ENCODE peak calls at places on chromosomes 7 and 10, in nine cellular contexts. T is CD8-positive, alpha-beta T cell; W is GM23338; U is activated CD4-positive, alpha-beta T cell treated with anti-CD3 and anti-CD28 coated beads for 24 hours; A is AG04449; G is substantia nigra; N is left colon; J is aorta; I is ELR. P is an unnamed sample.
A peak's percentile ranks its signal among the peaks of the same experiment; 100 is the strongest.

GRCh38 chr7:101237206-101238067 is at the start of gene CLDN15:
- DNase-seq in J (peak; percentile 72), U (no peak), A (no peak), T (no peak), W (no peak), I (no peak), N (peak; percentile 89), G (peak; percentile 52), P (no peak)

GRCh38 chr7:29593458-29593857 is 29.8 kb downstream of the PRR15 start:
- DNase-seq in J (no peak), I (peak; percentile 37), A (no peak), W (no peak), T (no peak), N (no peak), U (no peak), G (no peak), P (no peak)

GRCh38 chr10:89653410-89653828 is 8.4 kb upstream of the PANK1 start:
- DNase-seq in T (no peak), J (no peak), G (no peak), W (no peak), N (no peak), A (no peak), I (peak; percentile 59), U (no peak), P (no peak)

GRCh38 chr10:79401015-79401921 is 44.2 kb downstream of the ZCCHC24 start:
- DNase-seq in U (no peak), T (no peak), A (no peak), G (no peak), I (no peak), J (peak; percentile 85), W (no peak), N (peak; percentile 59), P (no peak)

GRCh38 chr10:33306756-33307519 is 27.5 kb downstream of the NRP1 start:
- DNase-seq in N (no peak), W (no peak), T (no peak), G (no peak), J (no peak), A (no peak), I (peak; percentile 36), U (no peak), P (peak; percentile 45)

GRCh38 chr10:3987142-3987974 is 202.3 kb upstream of the KLF6 start:
- DNase-seq in J (no peak), N (no peak), G (no peak), W (no peak), T (no peak), U (no peak), I (peak; percentile 70), A (no peak), P (no peak)

GRCh38 chr7:86942081-86942480 is 117.4 kb downstream of the ELAPOR2 start:
- DNase-seq in W (no peak), U (no peak), A (no peak), I (no peak), G (no peak), J (no peak), T (no peak), N (no peak), P (no peak)

GRCh38 chr7:125605241-125605640 is 675.6 kb upstream of the POT1 start:
- DNase-seq in G (no peak), T (no peak), N (no peak), W (no peak), J (no peak), A (no peak), I (peak; percentile 4), U (no peak), P (no peak)

GRCh38 chr7:43625453-43625852 is 42.5 kb downstream of the STK17A start:
- DNase-seq in T (peak; percentile 74), W (no peak), I (no peak), N (no peak), A (no peak), G (no peak), U (no peak), J (no peak), P (no peak)

GRCh38 chr7:94662548-94662947 is 6.6 kb upstream of the SGCE start:
- DNase-seq in T (no peak), J (no peak), A (no peak), G (no peak), W (no peak), N (no peak), I (no peak), U (no peak), P (no peak)

GRCh38 chr10:123564631-123565030 is 101.5 kb upstream of the GPR26 start:
- DNase-seq in T (peak; percentile 4), W (no peak), A (no peak), J (no peak), U (no peak), G (no peak), N (no peak), I (no peak), P (no peak)

GRCh38 chr7:115145512-115145911 is 223.6 kb downstream of the MDFIC start:
- DNase-seq in U (no peak), A (no peak), I (no peak), T (no peak), W (no peak), N (no peak), J (no peak), G (no peak), P (no peak)

GRCh38 chr7:155377837-155378579 is 79.9 kb upstream of the EN2 start:
- DNase-seq in N (no peak), A (no peak), U (no peak), T (no peak), J (peak; percentile 45), I (no peak), G (no peak), W (peak; percentile 57), P (no peak)

GRCh38 chr7:55534262-55534915 is 37.9 kb downstream of the VOPP1 start:
- DNase-seq in W (no peak), T (no peak), U (peak; percentile 50), A (no peak), J (peak; percentile 81), I (peak; percentile 87), N (peak; percentile 72), G (peak; percentile 57), P (no peak)

GRCh38 chr7:150909192-150909591 is 56.9 kb downstream of the AOC1 start:
- DNase-seq in N (no peak), I (no peak), U (no peak), G (no peak), A (no peak), T (peak; percentile 71), J (no peak), W (no peak), P (no peak)

GRCh38 chr7:52355059-52355458 is 680.4 kb upstream of the POM121L12 start:
- DNase-seq in U (no peak), J (no peak), T (no peak), A (no peak), I (no peak), W (peak; percentile 64), N (no peak), G (no peak), P (no peak)

GRCh38 chr10:51137741-51138529 is 63.6 kb downstream of the PRKG1 start:
- DNase-seq in U (no peak), N (no peak), J (no peak), A (no peak), T (no peak), I (peak; percentile 69), G (no peak), W (no peak), P (no peak)

GRCh38 chr10:49321021-49321420 is 22.1 kb downstream of the C10orf71 start:
- DNase-seq in A (no peak), J (no peak), I (no peak), N (no peak), G (no peak), U (no peak), T (no peak), W (no peak), P (no peak)

GRCh38 chr10:99709480-99710229 is 22.3 kb downstream of the COX15 start:
- DNase-seq in T (no peak), I (peak; percentile 44), W (peak; percentile 44), U (no peak), J (no peak), N (no peak), G (no peak), A (no peak), P (no peak)

GRCh38 chr7:103009466-103010219 is 65.0 kb downstream of the FBXL13 start:
- DNase-seq in W (no peak), A (no peak), N (no peak), T (no peak), I (no peak), U (no peak), G (no peak), J (no peak), P (no peak)

GRCh38 chr7:2821161-2821841 is 22.8 kb downstream of the GNA12 start:
- DNase-seq in A (no peak), U (no peak), I (peak; percentile 88), G (no peak), N (no peak), J (no peak), T (no peak), W (peak; percentile 80), P (peak; percentile 50)

GRCh38 chr10:19651549-19651948 is 164.7 kb upstream of the PLXDC2 start:
- DNase-seq in G (no peak), W (no peak), U (no peak), T (no peak), I (peak; percentile 51), J (no peak), A (peak; percentile 34), N (no peak), P (peak; percentile 87)

GRCh38 chr7:7799138-7799537 is 80.7 kb upstream of the RPA3 start:
- DNase-seq in N (no peak), G (no peak), I (peak; percentile 67), T (no peak), A (no peak), W (no peak), J (no peak), U (no peak), P (no peak)

GRCh38 chr10:115606727-115607126 is 513.6 kb downstream of the ATRNL1 start:
- DNase-seq in T (no peak), U (no peak), I (no peak), N (no peak), J (no peak), A (no peak), W (no peak), G (no peak), P (no peak)

GRCh38 chr7:28528899-28529298 is 116.6 kb downstream of the CREB5 start:
- DNase-seq in G (no peak), U (no peak), W (no peak), I (no peak), N (no peak), T (no peak), A (no peak), J (no peak), P (no peak)

P was measured in AG04450.